ENCODE peak calls at places on chromosomes 6 and 20, in nine cellular contexts. B, G, F, X, U, Y, K, H and T are unnamed samples.

GRCh38 chr6:40347571-40348011 is 239.6 kb downstream of the LRFN2 start:
- DNase-seq in B (no peak), G (no peak), F (no peak), X (no peak), U (no peak), Y (no peak), K (no peak), H (no peak), T (no peak)

GRCh38 chr20:20457392-20458126 is 89.7 kb downstream of the INSM1 start:
- DNase-seq in B (no peak), G (peak), F (no peak), X (peak), U (no peak), Y (no peak), K (no peak), H (no peak), T (no peak)

GRCh38 chr6:106974337-106974998 is at the start of gene CD24:
- DNase-seq in B (no peak), G (no peak), F (peak), X (peak), U (no peak), Y (no peak), K (no peak), H (no peak), T (no peak)

GRCh38 chr6:20633566-20634340 is 99.5 kb downstream of the CDKAL1 start:
- DNase-seq in B (no peak), G (no peak), F (no peak), X (no peak), U (no peak), Y (no peak), K (no peak), H (no peak), T (no peak)

GRCh38 chr6:168885741-168886140 is 367.9 kb downstream of the THBS2 start:
- DNase-seq in B (no peak), G (no peak), F (no peak), X (no peak), U (no peak), Y (no peak), K (no peak), H (no peak), T (no peak)

GRCh38 chr6:57262901-57263694 is 41.0 kb upstream of the RAB23 start:
- DNase-seq in B (peak), G (peak), F (no peak), X (peak), U (no peak), Y (peak), K (no peak), H (peak), T (no peak)

GRCh38 chr20:39874049-39874893 is 814.8 kb downstream of the MAFB start:
- DNase-seq in B (peak), G (peak), F (peak), X (peak), U (peak), Y (no peak), K (peak), H (peak), T (peak)

GRCh38 chr6:24861934-24862333 is 63.2 kb upstream of the ARMH2 start:
- DNase-seq in B (no peak), G (no peak), F (no peak), X (no peak), U (no peak), Y (no peak), K (no peak), H (no peak), T (no peak)

GRCh38 chr6:105215506-105215905 is 35.7 kb upstream of the POPDC3 start:
- DNase-seq in B (no peak), G (no peak), F (no peak), X (no peak), U (no peak), Y (no peak), K (no peak), H (no peak), T (no peak)

GRCh38 chr6:33314943-33315752 is 1.3 kb upstream of the TAPBP start:
- DNase-seq in B (peak), G (peak), F (peak), X (peak), U (no peak), Y (no peak), K (peak), H (no peak), T (peak)

GRCh38 chr20:10635476-10636208 is 38.2 kb downstream of the JAG1 start:
- DNase-seq in B (no peak), G (no peak), F (no peak), X (no peak), U (no peak), Y (no peak), K (no peak), H (no peak), T (no peak)

GRCh38 chr6:120872262-120872578 is 462.1 kb downstream of the TBC1D32 start:
- DNase-seq in B (no peak), G (no peak), F (no peak), X (no peak), U (no peak), Y (no peak), K (no peak), H (no peak), T (no peak)

GRCh38 chr6:154298297-154298696 is 58.3 kb downstream of the IPCEF1 start:
- DNase-seq in B (no peak), G (peak), F (no peak), X (peak), U (no peak), Y (no peak), K (no peak), H (no peak), T (no peak)

GRCh38 chr6:160088069-160088773 is 33.4 kb upstream of the SLC22A1 start:
- DNase-seq in B (peak), G (peak), F (peak), X (peak), U (peak), Y (peak), K (peak), H (peak), T (peak)

GRCh38 chr6:46736913-46737312 is 1.7 kb upstream of the PLA2G7 start:
- DNase-seq in B (no peak), G (no peak), F (no peak), X (no peak), U (no peak), Y (no peak), K (no peak), H (no peak), T (no peak)

GRCh38 chr6:139533573-139534471 is 159.4 kb upstream of the CITED2 start:
- DNase-seq in B (no peak), G (peak), F (no peak), X (peak), U (peak), Y (peak), K (no peak), H (peak), T (peak)

GRCh38 chr6:110864816-110865215 is 9.8 kb upstream of the AMD1 start:
- DNase-seq in B (no peak), G (no peak), F (no peak), X (no peak), U (no peak), Y (no peak), K (no peak), H (no peak), T (no peak)

GRCh38 chr6:112014483-112014882 is 39.4 kb upstream of the CCN6 start:
- DNase-seq in B (no peak), G (peak), F (no peak), X (peak), U (no peak), Y (peak), K (no peak), H (no peak), T (peak)

GRCh38 chr6:30885999-30886896 is 1.9 kb downstream of the DDR1 start:
- DNase-seq in B (peak), G (peak), F (peak), X (peak), U (peak), Y (peak), K (no peak), H (no peak), T (peak)

GRCh38 chr20:62778601-62779416 is 17.5 kb upstream of the MRGBP start:
- DNase-seq in B (no peak), G (no peak), F (no peak), X (no peak), U (no peak), Y (no peak), K (no peak), H (no peak), T (no peak)

GRCh38 chr6:143159001-143159400 is 98.3 kb downstream of the AIG1 start:
- DNase-seq in B (no peak), G (no peak), F (no peak), X (no peak), U (no peak), Y (no peak), K (no peak), H (no peak), T (no peak)

GRCh38 chr20:13778827-13779226 is 5.9 kb downstream of the ESF1 start:
- DNase-seq in B (no peak), G (no peak), F (no peak), X (no peak), U (no peak), Y (no peak), K (no peak), H (no peak), T (no peak)
- H3K4me3 ChIP-seq in B (no peak), G (no peak), F (no peak), X (no peak), U (no peak), Y (no peak), K (no peak), H (no peak), T (no peak)

GRCh38 chr6:36738108-36738507 is 40.5 kb downstream of the RAB44 start:
- DNase-seq in B (no peak), G (no peak), F (no peak), X (no peak), U (no peak), Y (no peak), K (no peak), H (no peak), T (no peak)

GRCh38 chr6:36733300-36733699 is 35.7 kb downstream of the RAB44 start:
- DNase-seq in B (no peak), G (no peak), F (no peak), X (no peak), U (no peak), Y (no peak), K (peak), H (no peak), T (no peak)

GRCh38 chr6:36737043-36737785 is 39.6 kb downstream of the RAB44 start:
- DNase-seq in B (no peak), G (no peak), F (no peak), X (no peak), U (no peak), Y (no peak), K (no peak), H (no peak), T (no peak)

GRCh38 chr6:36734486-36735060 is 36.9 kb downstream of the RAB44 start:
- DNase-seq in B (no peak), G (no peak), F (no peak), X (no peak), U (no peak), Y (no peak), K (no peak), H (no peak), T (no peak)

GRCh38 chr6:36735110-36735971 is 37.7 kb downstream of the RAB44 start:
- DNase-seq in B (peak), G (peak), F (no peak), X (peak), U (no peak), Y (peak), K (peak), H (peak), T (peak)
- H3K4me3 ChIP-seq in B (peak), G (no peak), F (no peak), X (no peak), U (no peak), Y (peak), K (no peak), H (peak), T (no peak)

DNA sequence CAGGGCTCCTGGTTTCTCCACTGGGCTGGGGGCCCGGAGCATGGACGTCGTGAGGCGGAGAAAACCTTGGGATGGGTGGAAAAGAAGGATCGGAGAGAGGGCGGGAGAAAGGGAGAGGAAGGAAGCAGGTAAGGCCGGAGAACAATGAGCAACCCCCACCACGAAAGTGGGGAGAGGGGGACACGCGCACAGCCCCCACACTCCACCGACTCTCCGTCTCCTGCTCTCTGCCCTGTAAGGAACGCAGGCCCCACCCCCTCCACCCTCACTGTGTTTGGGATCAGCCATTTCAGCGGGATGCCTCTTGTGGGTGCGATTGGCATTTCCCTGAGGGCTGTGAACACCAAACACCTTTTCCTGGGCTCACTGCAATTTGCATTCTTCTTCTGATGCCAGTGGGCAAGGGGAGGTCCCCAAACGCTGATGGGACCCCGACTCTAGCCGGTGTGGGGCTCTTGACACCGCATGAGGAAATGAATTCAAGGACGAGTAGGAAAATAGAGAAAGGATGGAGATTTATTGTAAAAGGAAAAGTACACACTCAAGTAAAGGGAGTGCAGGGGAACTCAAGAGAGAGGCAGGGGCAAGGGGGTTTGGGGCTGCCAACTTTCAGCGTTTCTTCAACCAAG is 13.0 kb upstream of the RAET1L start:
- DNase-seq in B (no peak), G (no peak), F (no peak), X (no peak), U (no peak), Y (no peak), K (no peak), H (no peak), T (no peak)
- H3K4me3 ChIP-seq in B (peak), G (no peak), F (no peak), X (no peak), U (no peak), Y (no peak), K (no peak), H (no peak), T (no peak)

GRCh38 chr20:47338131-47338628 is 18.3 kb downstream of the ZMYND8 start:
- DNase-seq in B (peak), G (no peak), F (no peak), X (no peak), U (no peak), Y (no peak), K (no peak), H (no peak), T (no peak)

GRCh38 chr20:47334022-47334551 is 22.4 kb downstream of the ZMYND8 start:
- DNase-seq in B (peak), G (peak), F (peak), X (peak), U (no peak), Y (peak), K (no peak), H (no peak), T (peak)

GRCh38 chr20:47335251-47336012 is 21.1 kb downstream of the ZMYND8 start:
- DNase-seq in B (no peak), G (no peak), F (no peak), X (no peak), U (no peak), Y (no peak), K (no peak), H (no peak), T (no peak)

GRCh38 chr20:47337413-47337812 is 19.1 kb downstream of the ZMYND8 start:
- DNase-seq in B (no peak), G (no peak), F (no peak), X (no peak), U (no peak), Y (no peak), K (no peak), H (no peak), T (no peak)

GRCh38 chr20:47336013-47336754 is 20.3 kb downstream of the ZMYND8 start:
- DNase-seq in B (peak), G (peak), F (no peak), X (peak), U (no peak), Y (peak), K (peak), H (no peak), T (no peak)
- H3K4me3 ChIP-seq in B (peak), G (no peak), F (no peak), X (no peak), U (no peak), Y (no peak), K (no peak), H (no peak), T (no peak)

DNA sequence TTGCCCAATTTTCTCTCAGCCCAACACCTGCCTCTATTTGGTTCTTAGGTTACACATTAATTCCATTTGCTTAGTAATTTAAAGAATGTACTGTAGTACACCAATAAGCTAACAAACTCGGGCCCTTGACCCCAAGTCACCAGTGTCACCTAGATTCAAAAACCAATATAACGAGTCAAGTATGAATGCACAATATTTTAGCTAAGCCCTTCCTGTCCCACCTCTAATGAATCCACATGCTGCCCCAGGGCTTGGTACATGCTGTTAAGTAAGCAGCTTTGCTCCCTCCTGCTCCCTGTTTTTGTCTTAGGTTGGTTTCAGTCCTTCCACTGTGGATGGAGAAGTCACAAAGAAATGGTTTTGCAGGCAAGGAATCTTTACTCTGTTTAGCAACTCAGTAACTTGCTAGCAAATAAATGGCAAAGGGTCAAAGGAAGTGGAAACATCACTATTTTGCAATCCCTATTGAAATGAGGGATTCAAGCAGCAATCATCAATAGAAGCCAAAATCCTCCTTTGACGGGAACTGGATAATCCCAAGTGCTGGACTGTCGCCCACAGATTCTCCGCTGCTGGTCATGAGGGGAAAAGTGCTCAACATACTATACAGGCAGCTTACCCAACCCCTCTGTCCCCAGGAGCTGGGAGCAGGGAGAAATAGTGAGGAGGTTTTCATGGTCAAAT is 5.0 kb upstream of the MPC1 start:
- DNase-seq in B (no peak), G (no peak), F (no peak), X (no peak), U (no peak), Y (no peak), K (no peak), H (no peak), T (no peak)
- H3K4me3 ChIP-seq in B (no peak), G (no peak), F (no peak), X (no peak), U (no peak), Y (no peak), K (no peak), H (no peak), T (no peak)